ENCODE peak calls at places on chromosomes 16 and 17, in seven cellular contexts. F is H1, P is GM23338, L is transverse colon, W is HCT116, D is SK-N-SH, E is spleen. M is an unnamed sample.

GRCh38 chr16:12573300-12573699 is 230.4 kb downstream of the CPPED1 start:
- DNase-seq in F (no peak), P (no peak), L (peak), W (no peak), D (no peak), E (peak), M (peak)

GRCh38 chr17:82909322-82909904 is 69.6 kb upstream of the ZNF750 start:
- DNase-seq in F (no peak), P (no peak), L (peak), W (no peak), D (no peak), E (no peak), M (no peak)

GRCh38 chr16:13996778-13997288 is 74.3 kb upstream of the MRTFB start:
- DNase-seq in F (no peak), P (no peak), L (no peak), W (no peak), D (no peak), E (no peak), M (no peak)

GRCh38 chr17:83203472-83204221 is 124.2 kb downstream of the METRNL start:
- DNase-seq in F (no peak), P (no peak), L (peak), W (no peak), D (no peak), E (peak), M (peak)

GRCh38 chr17:63550816-63551639 is 751 bp downstream of the DCAF7 start:
- DNase-seq in F (no peak), P (peak), L (peak), W (no peak), D (peak), E (no peak), M (no peak)

GRCh38 chr17:57982452-57983170 is 5.4 kb downstream of the VEZF1 start:
- DNase-seq in F (no peak), P (no peak), L (no peak), W (no peak), D (no peak), E (no peak), M (no peak)

GRCh38 chr17:40022961-40023541 is 7.8 kb downstream of the CSF3 start:
- DNase-seq in F (no peak), P (no peak), L (peak), W (no peak), D (no peak), E (no peak), M (no peak)

GRCh38 chr17:82170412-82170961 is 42.2 kb downstream of the CCDC57 start:
- DNase-seq in F (no peak), P (no peak), L (no peak), W (no peak), D (no peak), E (no peak), M (no peak)

GRCh38 chr16:2486645-2487516 is 12.0 kb downstream of the TBC1D24 start:
- DNase-seq in F (no peak), P (no peak), L (peak), W (no peak), D (no peak), E (peak), M (no peak)

GRCh38 chr17:1197781-1198490 is 18.2 kb upstream of the ABR start:
- DNase-seq in F (no peak), P (no peak), L (peak), W (no peak), D (no peak), E (peak), M (peak)

GRCh38 chr17:80263253-80264047 is 2.8 kb downstream of the RNF213 start:
- DNase-seq in F (no peak), P (peak), L (peak), W (no peak), D (peak), E (peak), M (peak)

GRCh38 chr16:4882261-4882632 is 35.0 kb downstream of the UBN1 start:
- DNase-seq in F (no peak), P (no peak), L (no peak), W (no peak), D (peak), E (no peak), M (no peak)

GRCh38 chr17:63946440-63947363 is 14.6 kb upstream of the CD79B start:
- DNase-seq in F (no peak), P (peak), L (peak), W (peak), D (peak), E (peak), M (no peak)

GRCh38 chr17:34917381-34917780 is 43.9 kb downstream of the CCT6B start:
- DNase-seq in F (no peak), P (no peak), L (no peak), W (no peak), D (no peak), E (no peak), M (no peak)

GRCh38 chr17:36133629-36134259 is 30.1 kb downstream of the CCL4 start:
- DNase-seq in F (no peak), P (no peak), L (peak), W (no peak), D (no peak), E (no peak), M (no peak)

GRCh38 chr17:32349503-32349853 is 479 bp upstream of the ZNF207 start:
- DNase-seq in F (no peak), P (peak), L (peak), W (no peak), D (peak), E (peak), M (no peak)

GRCh38 chr16:84511180-84511800 is 6.8 kb upstream of the MEAK7 start:
- DNase-seq in F (peak), P (peak), L (peak), W (peak), D (peak), E (peak), M (peak)

GRCh38 chr17:10059684-10060211 is 138.7 kb downstream of the GAS7 start:
- DNase-seq in F (no peak), P (peak), L (peak), W (no peak), D (no peak), E (no peak), M (peak)
- H3K27ac ChIP-seq in F (no peak), P (no peak), L (peak), W (no peak), D (no peak), E (no peak), M (peak)

GRCh38 chr17:2986925-2987324 is 76.5 kb downstream of the OR1D5 start:
- DNase-seq in F (no peak), P (no peak), L (no peak), W (no peak), D (no peak), E (no peak), M (no peak)

GRCh38 chr17:2980211-2980903 is 83.0 kb downstream of the OR1D5 start:
- DNase-seq in F (no peak), P (no peak), L (no peak), W (no peak), D (no peak), E (peak), M (no peak)

GRCh38 chr17:2980904-2981246 is 82.5 kb downstream of the OR1D5 start:
- DNase-seq in F (no peak), P (no peak), L (no peak), W (no peak), D (no peak), E (peak), M (no peak)

GRCh38 chr17:2981325-2981724 is 82.1 kb downstream of the OR1D5 start:
- DNase-seq in F (no peak), P (no peak), L (no peak), W (no peak), D (no peak), E (peak), M (peak)

DNA sequence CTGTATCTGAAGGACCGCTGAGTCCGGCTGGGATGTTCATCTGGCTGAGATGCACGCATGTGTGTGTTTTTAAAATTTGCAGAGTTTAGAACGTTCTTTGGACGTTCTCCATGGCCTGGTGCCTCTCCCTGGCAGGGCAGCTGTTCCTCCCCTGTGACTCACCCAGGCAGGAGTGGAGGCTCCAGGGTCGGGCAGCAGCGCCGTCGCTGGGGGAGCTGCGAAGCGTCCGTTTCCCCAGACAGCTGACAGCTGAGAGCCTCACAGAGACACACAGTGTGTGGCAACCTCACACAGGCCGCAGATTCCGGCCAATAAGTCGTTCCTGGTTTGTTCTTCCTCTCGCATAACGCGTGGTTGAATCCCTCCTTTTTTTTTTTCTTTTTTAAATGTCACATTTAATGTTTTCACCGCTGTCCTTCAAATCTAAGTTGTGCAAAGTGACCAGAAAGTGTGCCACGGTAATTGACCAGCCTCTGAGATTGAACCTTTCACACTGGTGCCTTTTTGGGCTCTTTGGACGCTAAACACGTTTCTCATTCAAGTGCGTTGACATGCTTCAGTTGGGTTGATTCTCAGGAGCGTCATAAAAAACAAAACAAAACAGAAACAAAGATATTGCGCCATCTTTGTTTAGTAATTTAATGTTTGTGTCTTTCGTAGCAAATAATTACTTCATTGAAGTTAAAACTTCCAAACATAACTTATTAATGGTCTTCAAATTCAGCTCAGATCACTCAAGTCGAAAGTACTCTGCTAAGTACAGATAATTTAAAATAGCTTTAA is 80.4 kb downstream of the OR1D5 start:
- DNase-seq in F (no peak), P (no peak), L (peak), W (no peak), D (no peak), E (peak), M (peak)
- TF ChIP-seq POLR2AphosphoS5 in F (no peak), P (no peak), L (peak), W (no peak), D (peak), E (peak), M (peak)

GRCh38 chr16:81816793-81817210 is 37.7 kb downstream of the PLCG2 start:
- DNase-seq in F (no peak), P (no peak), L (peak), W (no peak), D (no peak), E (peak), M (no peak)

GRCh38 chr16:81813648-81814047 is 34.6 kb downstream of the PLCG2 start:
- DNase-seq in F (no peak), P (no peak), L (no peak), W (no peak), D (no peak), E (no peak), M (no peak)

GRCh38 chr16:81816351-81816750 is 37.3 kb downstream of the PLCG2 start:
- DNase-seq in F (no peak), P (no peak), L (no peak), W (no peak), D (no peak), E (no peak), M (no peak)

GRCh38 chr16:81814751-81815428 is 35.8 kb downstream of the PLCG2 start:
- DNase-seq in F (no peak), P (no peak), L (no peak), W (no peak), D (no peak), E (peak), M (no peak)

DNA sequence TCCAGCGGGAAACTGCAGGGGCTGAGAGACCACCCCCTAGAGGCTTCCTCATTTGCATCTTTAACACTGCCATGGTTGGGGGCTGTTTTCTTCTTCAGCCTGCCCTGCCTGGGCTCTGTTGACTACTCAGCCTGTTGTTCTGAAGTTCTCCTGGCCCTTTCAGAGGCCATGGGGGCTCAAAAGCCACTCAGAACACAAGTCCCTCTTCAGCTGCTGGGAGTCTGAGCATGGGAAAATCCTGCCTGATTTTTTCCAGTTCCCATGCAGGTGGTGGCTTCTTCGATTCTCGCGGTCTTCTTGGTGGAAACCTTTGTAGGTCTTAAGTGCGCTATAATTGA is 36.3 kb downstream of the PLCG2 start:
- DNase-seq in F (no peak), P (no peak), L (no peak), W (no peak), D (no peak), E (peak), M (no peak)
- H3K27ac ChIP-seq in F (no peak), P (no peak), L (peak), W (no peak), D (no peak), E (peak), M (no peak)

GRCh38 chr16:528111-529011 is 849 bp downstream of the CAPN15 start:
- DNase-seq in F (no peak), P (peak), L (peak), W (no peak), D (peak), E (peak), M (no peak)

GRCh38 chr16:525520-526180 is 1.9 kb upstream of the CAPN15 start:
- DNase-seq in F (no peak), P (no peak), L (no peak), W (peak), D (no peak), E (no peak), M (no peak)

GRCh38 chr16:529012-529575 is 1.6 kb downstream of the CAPN15 start:
- DNase-seq in F (no peak), P (no peak), L (peak), W (no peak), D (no peak), E (no peak), M (no peak)

GRCh38 chr16:526181-527014 is 1.1 kb upstream of the CAPN15 start:
- DNase-seq in F (no peak), P (peak), L (peak), W (no peak), D (no peak), E (no peak), M (no peak)

GRCh38 chr16:527015-527903 is at the start of gene CAPN15:
- DNase-seq in F (no peak), P (peak), L (peak), W (peak), D (peak), E (peak), M (peak)
- TF ChIP-seq POLR2AphosphoS5 in F (no peak), P (peak), L (peak), W (peak), D (peak), E (peak), M (no peak)

GRCh38 chr17:60468371-60468770 is 46.1 kb downstream of the CHCT1 start:
- DNase-seq in F (no peak), P (no peak), L (no peak), W (no peak), D (no peak), E (no peak), M (no peak)
- H3K27ac ChIP-seq in F (no peak), P (no peak), L (no peak), W (no peak), D (peak), E (peak), M (no peak)

GRCh38 chr16:67029249-67030096 is 524 bp downstream of the CBFB start:
- DNase-seq in F (no peak), P (peak), L (peak), W (no peak), D (peak), E (peak), M (peak)
- TF ChIP-seq POLR2AphosphoS5 in F (no peak), P (no peak), L (peak), W (no peak), D (no peak), E (peak), M (peak)